ENCODE peak calls at places on chromosomes 6 and 20, in four cellular contexts. W, H, L and B are unnamed samples.

GRCh38 chr6:22362361-22362760 is 65.5 kb upstream of the PRL start:
- DNase-seq in W (no peak), H (no peak), L (no peak), B (no peak)

GRCh38 chr6:16496210-16496609 is 257.8 kb downstream of the GMPR start:
- DNase-seq in W (no peak), H (no peak), L (no peak), B (no peak)

GRCh38 chr6:112522600-112522999 is 175.5 kb downstream of the RFPL4B start:
- DNase-seq in W (peak; percentile 63), H (no peak), L (no peak), B (no peak)

GRCh38 chr6:6001443-6001842 is 5.3 kb downstream of the NRN1 start:
- DNase-seq in W (no peak), H (no peak), L (no peak), B (no peak)

GRCh38 chr6:12884983-12885382 is 168.4 kb downstream of the PHACTR1 start:
- DNase-seq in W (no peak), H (no peak), L (no peak), B (no peak)

GRCh38 chr6:156807028-156807427 is 29.9 kb downstream of the ARID1B start:
- DNase-seq in W (no peak), H (peak; percentile 59), L (no peak), B (no peak)

GRCh38 chr6:14729186-14729871 is 516.5 kb upstream of the JARID2 start:
- DNase-seq in W (peak; percentile 24), H (no peak), L (no peak), B (no peak)

GRCh38 chr6:28281288-28282064 is at the start of gene PGBD1:
- DNase-seq in W (peak; percentile 92), H (peak; percentile 87), L (peak; percentile 74), B (peak; percentile 41)

GRCh38 chr6:93416575-93417420 is 2.6 kb downstream of the EPHA7 start:
- DNase-seq in W (no peak), H (peak; percentile 37), L (no peak), B (peak; percentile 2)

GRCh38 chr6:33886673-33887144 is 82.9 kb upstream of the MLN start:
- DNase-seq in W (no peak), H (no peak), L (peak; percentile 87), B (no peak)

GRCh38 chr6:37635319-37635718 is 62.4 kb downstream of the MDGA1 start:
- DNase-seq in W (no peak), H (no peak), L (no peak), B (no peak)

GRCh38 chr6:17334265-17334664 is 53.1 kb downstream of the RBM24 start:
- DNase-seq in W (no peak), H (no peak), L (peak; percentile 32), B (no peak)

GRCh38 chr6:85449388-85449817 is 480 bp upstream of the NT5E start:
- DNase-seq in W (no peak), H (no peak), L (peak; percentile 86), B (no peak)

GRCh38 chr6:105320766-105321165 is 82.1 kb downstream of the PREP start:
- DNase-seq in W (no peak), H (no peak), L (no peak), B (no peak)

GRCh38 chr20:36097751-36098151 is 56.8 kb upstream of the EPB41L1 start:
- DNase-seq in W (no peak), H (no peak), L (no peak), B (no peak)

GRCh38 chr20:64003970-64004725 is 23.2 kb downstream of the PRPF6 start:
- DNase-seq in W (no peak), H (no peak), L (no peak), B (no peak)

GRCh38 chr6:116444575-116444974 is 16.6 kb upstream of the CALHM6 start:
- DNase-seq in W (peak; percentile 54), H (no peak), L (no peak), B (no peak)

GRCh38 chr6:138772596-138773176 is 883 bp upstream of the CCDC28A start:
- DNase-seq in W (no peak), H (peak; percentile 13), L (no peak), B (no peak)

GRCh38 chr6:71333700-71334099 is 45.1 kb downstream of the OGFRL1 start:
- DNase-seq in W (no peak), H (no peak), L (peak; percentile 94), B (no peak)

GRCh38 chr6:76609160-76609559 is 536.7 kb upstream of the IMPG1 start:
- DNase-seq in W (no peak), H (no peak), L (no peak), B (no peak)

GRCh38 chr6:3176562-3177355 is 19.4 kb upstream of the TUBB2A start:
- DNase-seq in W (peak; percentile 70), H (peak; percentile 29), L (peak; percentile 95), B (no peak)

GRCh38 chr6:109922851-109923250 is 55.3 kb upstream of the GPR6 start:
- DNase-seq in W (peak; percentile 31), H (no peak), L (no peak), B (no peak)